ENCODE peak calls at places on chromosomes 5 and 9, in five cellular contexts. Y is CD8-positive, alpha-beta memory T cell; E is HAP-1; C is A673; V is pancreas. L is an unnamed sample.

GRCh38 chr9:136545966-136546696 is at the start of gene NOTCH1:
- DNase-seq in Y (peak; percentile 89), E (peak; percentile 91), C (peak; percentile 97), V (peak; percentile 97), L (peak; percentile 91)

GRCh38 chr5:31908396-31908795 is 265.7 kb downstream of the GOLPH3 start:
- DNase-seq in Y (no peak), E (no peak), C (no peak), V (no peak), L (no peak)

GRCh38 chr9:97853844-97854695 is 1.0 kb downstream of the FOXE1 start:
- DNase-seq in Y (peak; percentile 71), E (peak; percentile 66), C (peak; percentile 65), V (no peak), L (no peak)

GRCh38 chr5:90558344-90559192 is at the start of gene ADGRV1:
- DNase-seq in Y (peak; percentile 44), E (peak; percentile 98), C (peak; percentile 77), V (peak; percentile 95), L (peak; percentile 92)

GRCh38 chr9:115551396-115551795 is 433.4 kb upstream of the TNC start:
- DNase-seq in Y (no peak), E (no peak), C (peak; percentile 38), V (no peak), L (no peak)

GRCh38 chr9:35571113-35571512 is 33.9 kb upstream of the TESK1 start:
- DNase-seq in Y (no peak), E (no peak), C (no peak), V (no peak), L (no peak)

GRCh38 chr5:146249801-146250200 is 46.4 kb downstream of the RBM27 start:
- DNase-seq in Y (no peak), E (no peak), C (no peak), V (no peak), L (no peak)

GRCh38 chr5:168752012-168752411 is 172.8 kb upstream of the PANK3 start:
- DNase-seq in Y (no peak), E (no peak), C (no peak), V (no peak), L (no peak)

GRCh38 chr9:81993656-81994055 is 5.1 kb downstream of the SPATA31D1 start:
- DNase-seq in Y (no peak), E (no peak), C (no peak), V (no peak), L (no peak)

GRCh38 chr5:163498886-163499285 is 6.5 kb upstream of the MAT2B start:
- DNase-seq in Y (no peak), E (no peak), C (no peak), V (no peak), L (no peak)

GRCh38 chr9:34510032-34510431 is 12.8 kb downstream of the ENHO start:
- DNase-seq in Y (no peak), E (no peak), C (no peak), V (no peak), L (no peak)

GRCh38 chr5:129547137-129547536 is 87.0 kb downstream of the ADAMTS19 start:
- DNase-seq in Y (no peak), E (no peak), C (no peak), V (no peak), L (no peak)

GRCh38 chr9:112094948-112095779 is 79.9 kb downstream of the SUSD1 start:
- DNase-seq in Y (no peak), E (no peak), C (no peak), V (no peak), L (peak; percentile 76)

GRCh38 chr9:526904-527591 is 312.4 kb downstream of the DOCK8 start:
- DNase-seq in Y (no peak), E (no peak), C (no peak), V (no peak), L (no peak)

GRCh38 chr5:132439521-132440206 is 50.9 kb downstream of the IRF1 start:
- DNase-seq in Y (no peak), E (no peak), C (no peak), V (no peak), L (no peak)

GRCh38 chr5:141524604-141525597 is 36.0 kb downstream of the PCDHGC5 start:
- DNase-seq in Y (peak; percentile 58), E (peak; percentile 94), C (peak; percentile 99), V (peak; percentile 85), L (peak; percentile 78)

GRCh38 chr5:156051972-156052371 is 275.0 kb upstream of the SGCD start:
- DNase-seq in Y (no peak), E (no peak), C (no peak), V (no peak), L (no peak)

GRCh38 chr5:170420809-170421412 is 31.7 kb upstream of the KCNMB1 start:
- DNase-seq in Y (peak; percentile 55), E (peak; percentile 57), C (peak; percentile 66), V (no peak), L (peak; percentile 55)

GRCh38 chr5:38777111-38777510 is 68.7 kb upstream of the OSMR start:
- DNase-seq in Y (no peak), E (no peak), C (no peak), V (no peak), L (no peak)

GRCh38 chr5:158050401-158050800 is 191.5 kb upstream of the CLINT1 start:
- DNase-seq in Y (no peak), E (no peak), C (no peak), V (no peak), L (no peak)

GRCh38 chr5:67203701-67204074 is 7.1 kb upstream of the CD180 start:
- DNase-seq in Y (no peak), E (no peak), C (no peak), V (no peak), L (no peak)

GRCh38 chr5:145554399-145554798 is 280.7 kb downstream of the PRELID2 start:
- DNase-seq in Y (no peak), E (no peak), C (no peak), V (no peak), L (no peak)

GRCh38 chr5:1666812-1667588 is 132.6 kb downstream of the MRPL36 start:
- DNase-seq in Y (peak; percentile 60), E (peak; percentile 29), C (peak; percentile 77), V (peak; percentile 82), L (no peak)

GRCh38 chr5:1199649-1200494 is 1.5 kb upstream of the SLC6A19 start:
- DNase-seq in Y (peak; percentile 30), E (no peak), C (no peak), V (peak; percentile 43), L (peak; percentile 95)

GRCh38 chr5:143588933-143589662 is 185.6 kb upstream of the NR3C1 start:
- DNase-seq in Y (no peak), E (no peak), C (no peak), V (no peak), L (peak; percentile 76)

GRCh38 chr9:4228606-4229005 is 71.3 kb downstream of the GLIS3 start:
- DNase-seq in Y (no peak), E (peak; percentile 18), C (peak; percentile 22), V (no peak), L (peak; percentile 31)

GRCh38 chr5:168705321-168705720 is 126.2 kb upstream of the PANK3 start:
- DNase-seq in Y (no peak), E (no peak), C (no peak), V (no peak), L (no peak)

GRCh38 chr9:127899200-127899943 is at the start of gene ST6GALNAC6:
- DNase-seq in Y (peak; percentile 73), E (peak; percentile 66), C (peak; percentile 85), V (peak; percentile 82), L (peak; percentile 70)

GRCh38 chr5:122371511-122372151 is 59.6 kb downstream of the SNCAIP start:
- DNase-seq in Y (no peak), E (no peak), C (no peak), V (no peak), L (no peak)

GRCh38 chr9:121738391-121738790 is 87.0 kb downstream of the DAB2IP start:
- DNase-seq in Y (no peak), E (no peak), C (no peak), V (no peak), L (peak; percentile 24)
- H3K4me3 ChIP-seq in Y (no peak overlapping the region), E (no peak overlapping the region), C (no peak overlapping the region), V (peak overlapping the region; percentile 48), L (no peak overlapping the region)

DNA sequence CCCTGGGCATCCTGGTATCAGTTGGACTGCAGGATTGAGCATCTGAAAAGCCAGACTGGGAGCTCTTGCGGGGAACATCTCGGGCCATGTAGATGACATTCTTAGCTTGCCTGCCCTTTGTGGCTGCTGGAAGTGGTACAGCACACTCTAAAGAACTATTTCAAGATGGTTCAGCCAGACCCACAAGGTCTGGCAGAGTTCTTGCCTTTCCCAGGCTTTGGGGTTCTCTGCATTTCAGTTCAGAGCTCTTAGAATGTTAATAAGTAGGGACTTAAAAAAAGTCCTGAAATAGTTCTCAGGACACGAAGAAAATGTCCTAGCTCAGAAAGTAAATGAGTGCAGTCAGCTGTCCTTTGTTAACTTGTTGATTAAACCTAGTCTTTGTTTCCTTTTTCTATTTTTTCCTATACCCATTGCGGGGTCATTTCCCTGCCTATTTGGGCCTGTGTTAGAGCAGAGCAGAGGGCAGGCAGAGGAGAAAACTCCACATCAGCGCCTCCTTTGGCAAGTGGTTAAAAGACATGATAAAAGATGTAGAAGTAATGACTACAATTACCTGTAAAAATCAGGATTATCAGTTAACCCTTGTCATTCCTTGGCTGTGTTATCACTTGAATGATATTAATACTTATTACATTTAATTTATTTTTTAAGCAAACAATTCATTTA is 291.5 kb downstream of the ZSWIM6 start:
- DNase-seq in Y (no peak), E (no peak), C (no peak), V (no peak), L (peak; percentile 18)
- H3K27me3 ChIP-seq in Y (peaks cover 13% of the 10 kb centered on the region), E (no peaks in the 10 kb centered on the region), C (no peaks in the 10 kb centered on the region), V (no peaks in the 10 kb centered on the region), L (no peaks in the 10 kb centered on the region)

DNA sequence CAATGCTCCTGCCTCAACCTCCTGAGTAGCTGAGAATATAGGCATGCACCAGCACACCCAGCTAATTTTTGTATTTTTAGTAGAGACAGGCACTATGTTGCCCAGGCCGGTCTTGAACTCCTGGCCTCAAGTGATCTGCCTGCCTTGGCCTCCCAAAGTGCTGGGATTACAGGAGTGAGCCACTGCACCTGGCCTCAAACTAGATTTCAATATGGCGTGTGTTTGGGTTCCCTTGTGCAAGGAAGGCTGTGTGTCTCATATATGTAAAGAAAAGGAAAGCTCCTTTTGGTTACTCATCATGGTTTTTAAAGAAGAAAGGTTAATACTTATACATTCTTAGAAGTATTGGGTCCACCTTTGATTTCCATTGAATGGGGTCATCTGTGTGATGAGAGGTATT is 70.7 kb downstream of the ANKRD33B start:
- DNase-seq in Y (no peak), E (no peak), C (no peak), V (no peak), L (no peak)
- H3K4me1 ChIP-seq in Y (peaks cover 34% of the 10 kb centered on the region), E (no peaks in the 10 kb centered on the region), C (no peaks in the 10 kb centered on the region), V (no peaks in the 10 kb centered on the region), L (no peaks in the 10 kb centered on the region)

GRCh38 chr5:78286288-78286687 is 8.2 kb downstream of the AP3B1 start:
- DNase-seq in Y (no peak), E (no peak), C (no peak), V (no peak), L (no peak)

GRCh38 chr5:78280261-78280660 is 14.2 kb downstream of the AP3B1 start:
- DNase-seq in Y (no peak), E (no peak), C (no peak), V (no peak), L (no peak)

GRCh38 chr5:78283802-78284201 is 10.7 kb downstream of the AP3B1 start:
- DNase-seq in Y (no peak), E (no peak), C (no peak), V (no peak), L (no peak)

GRCh38 chr5:78279194-78279593 is 15.3 kb downstream of the AP3B1 start:
- DNase-seq in Y (no peak), E (no peak), C (no peak), V (no peak), L (no peak)

DNA sequence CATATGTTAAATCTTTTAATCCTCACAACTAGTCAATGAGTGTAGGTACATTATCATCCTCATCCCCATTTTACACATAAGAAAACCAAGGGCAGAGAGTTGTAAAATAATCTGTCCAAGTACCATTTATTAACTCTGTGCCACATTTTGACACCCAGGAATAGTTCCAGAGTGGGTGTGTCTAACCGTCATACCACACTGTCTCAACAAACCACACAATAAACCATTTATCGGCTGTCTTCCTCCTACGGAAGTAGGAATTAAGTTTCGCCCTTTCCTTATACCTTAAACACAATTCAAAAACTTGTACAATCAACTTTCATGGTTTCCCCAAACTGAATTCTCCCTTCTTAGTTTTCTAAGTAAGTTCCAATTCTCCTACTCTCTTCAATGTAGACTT is 11.4 kb downstream of the AP3B1 start:
- DNase-seq in Y (no peak), E (no peak), C (no peak), V (no peak), L (no peak)
- H3K4me3 ChIP-seq in Y (no peak overlapping the region), E (no peak overlapping the region), C (no peak overlapping the region), V (no peak overlapping the region), L (no peak overlapping the region)